ENCODE peak calls at places on chromosome 22, in six cellular contexts. N is Karpas-422; A is adrenal gland; F is stomach; X is tibial nerve; D is CD4-positive, CD25-positive, alpha-beta regulatory T cell. M is an unnamed sample.

GRCh38 chr22:44924098-44924497 is 85.7 kb downstream of the PHF21B start:
- DNase-seq in N (no peak), A (no peak), F (no peak), X (no peak), D (no peak), M (no peak)

GRCh38 chr22:19213496-19214473 is 35.2 kb upstream of the SLC25A1 start:
- DNase-seq in N (peak; percentile 87), A (no peak), F (no peak), X (no peak), D (no peak), M (no peak)

GRCh38 chr22:42273855-42274451 is 3.5 kb upstream of the TCF20 start:
- DNase-seq in N (no peak), A (no peak), F (no peak), X (no peak), D (no peak), M (no peak)

GRCh38 chr22:42001127-42001526 is 2.5 kb downstream of the WBP2NL start:
- DNase-seq in N (no peak), A (no peak), F (no peak), X (no peak), D (no peak), M (no peak)

GRCh38 chr22:41873391-41873790 is 40.5 kb downstream of the SREBF2 start:
- DNase-seq in N (no peak), A (no peak), F (no peak), X (no peak), D (peak; percentile 27), M (peak; percentile 64)

GRCh38 chr22:19085233-19086043 is 36.8 kb downstream of the DGCR2 start:
- DNase-seq in N (peak; percentile 87), A (no peak), F (no peak), X (no peak), D (no peak), M (no peak)

GRCh38 chr22:42162728-42163489 is 32.3 kb upstream of the CYP2D6 start:
- DNase-seq in N (no peak), A (no peak), F (no peak), X (no peak), D (no peak), M (no peak)

GRCh38 chr22:33756508-33756949 is 163.7 kb downstream of the LARGE1 start:
- DNase-seq in N (no peak), A (no peak), F (no peak), X (no peak), D (no peak), M (no peak)

GRCh38 chr22:43923191-43923590 is 414 bp upstream of the PNPLA3 start:
- DNase-seq in N (no peak), A (no peak), F (no peak), X (no peak), D (no peak), M (no peak)

GRCh38 chr22:25564979-25565677 is 653 bp downstream of the GRK3 start:
- DNase-seq in N (peak; percentile 36), A (peak; percentile 43), F (no peak), X (no peak), D (no peak), M (no peak)

GRCh38 chr22:29165336-29166060 is 40.2 kb upstream of the EMID1 start:
- DNase-seq in N (no peak), A (no peak), F (no peak), X (no peak), D (no peak), M (no peak)

GRCh38 chr22:36453266-36453607 is 28.2 kb downstream of the TXN2 start:
- DNase-seq in N (no peak), A (no peak), F (no peak), X (no peak), D (no peak), M (no peak)

GRCh38 chr22:46551321-46551720 is 13.9 kb upstream of the CELSR1 start:
- DNase-seq in N (no peak), A (no peak), F (no peak), X (no peak), D (no peak), M (no peak)

GRCh38 chr22:50443801-50444625 is 30.8 kb downstream of the SBF1 start:
- DNase-seq in N (no peak), A (no peak), F (no peak), X (no peak), D (no peak), M (no peak)
- H3K4me3 ChIP-seq in N (no peak overlapping the region), A (no peak overlapping the region), F (no peak overlapping the region), X (no peak overlapping the region), D (no peak overlapping the region), M (no peak overlapping the region)

DNA sequence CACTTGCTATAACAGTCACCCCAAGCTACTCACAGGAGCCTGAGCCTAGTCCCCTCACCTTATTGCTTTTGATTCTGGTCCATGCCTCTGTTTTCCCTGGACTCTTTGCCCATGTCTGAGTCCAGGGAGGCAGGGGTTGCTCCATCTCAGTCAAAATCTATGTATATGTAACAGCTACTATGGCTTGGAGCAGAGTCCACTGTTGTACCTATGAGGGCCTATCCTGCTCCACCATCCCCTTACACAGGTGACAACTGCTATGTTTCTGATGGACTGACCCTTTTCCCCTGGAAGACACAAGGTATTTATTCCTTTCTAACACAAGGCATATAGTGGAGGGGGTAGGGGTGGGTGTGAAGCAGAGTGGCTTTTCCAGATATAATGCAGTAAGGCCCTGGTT is 119.6 kb downstream of the VPREB1 start:
- DNase-seq in N (no peak), A (no peak), F (no peak), X (no peak), D (no peak), M (no peak)
- H3K4me1 ChIP-seq in N (peaks cover 34% of the 10 kb centered on the region), A (no peaks in the 10 kb centered on the region), F (no peaks in the 10 kb centered on the region), X (no peaks in the 10 kb centered on the region), D (no peaks in the 10 kb centered on the region), M (no peaks in the 10 kb centered on the region)

GRCh38 chr22:24548812-24549211 is 6.1 kb downstream of the GUCD1 start:
- DNase-seq in N (no peak), A (no peak), F (no peak), X (no peak), D (no peak), M (no peak)
- H3K27ac ChIP-seq in N (no peak overlapping the region), A (no peak overlapping the region), F (peak overlapping the region; percentile 91), X (no peak overlapping the region), D (no peak overlapping the region), M (no peak overlapping the region)

DNA sequence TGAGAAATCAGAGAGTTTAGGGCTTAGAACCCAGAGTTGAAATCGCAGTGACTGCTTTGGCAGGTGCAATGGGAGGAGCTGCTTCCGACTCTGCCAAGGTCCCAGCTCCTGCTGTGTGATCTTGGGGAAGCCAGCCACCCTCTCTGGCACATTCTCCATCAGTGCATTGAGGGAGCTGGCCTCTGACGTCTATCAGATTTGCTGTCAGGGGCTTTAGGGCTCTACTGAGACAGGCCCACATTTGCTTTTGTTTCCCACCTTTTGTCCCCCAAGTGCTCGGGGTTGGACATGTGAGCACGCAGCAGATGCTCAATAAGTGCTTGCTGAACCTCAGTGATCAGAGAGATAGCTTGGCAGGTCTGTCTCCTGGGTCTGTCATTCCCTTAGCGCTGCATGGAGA is 10.6 kb upstream of the SOX10 start:
- DNase-seq in N (no peak), A (no peak), F (no peak), X (no peak), D (no peak), M (no peak)
- H3K4me3 ChIP-seq in N (no peak overlapping the region), A (no peak overlapping the region), F (no peak overlapping the region), X (no peak overlapping the region), D (no peak overlapping the region), M (no peak overlapping the region)

GRCh38 chr22:48099251-48099650 is 1336.8 kb downstream of the TBC1D22A start:
- DNase-seq in N (peak; percentile 72), A (no peak), F (peak; percentile 20), X (no peak), D (no peak), M (no peak)
- H3K4me1 ChIP-seq in N (peaks cover 79% of the 10 kb centered on the region), A (no peaks in the 10 kb centered on the region), F (peaks cover 4% of the 10 kb centered on the region), X (no peaks in the 10 kb centered on the region), D (peaks cover 24% of the 10 kb centered on the region), M (peaks cover 36% of the 10 kb centered on the region)

DNA sequence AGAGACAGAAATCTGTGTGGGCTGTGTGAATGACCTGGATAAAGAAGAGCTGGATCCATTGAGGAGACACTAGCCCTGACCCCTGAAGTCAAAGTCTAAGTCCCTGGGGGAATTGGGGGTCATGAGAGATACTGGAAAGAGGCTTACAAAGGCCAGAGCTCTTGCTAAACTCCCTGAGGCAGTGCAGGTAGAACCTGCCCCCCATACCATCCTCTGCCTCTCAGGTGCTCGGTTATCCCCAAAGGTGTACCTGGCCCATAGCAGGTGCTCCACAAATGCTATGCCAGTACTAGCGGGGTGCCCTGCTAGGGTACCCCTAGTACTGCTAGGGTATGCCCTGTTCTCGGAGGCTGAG is 19.1 kb upstream of the SCARF2 start:
- DNase-seq in N (no peak), A (no peak), F (no peak), X (no peak), D (no peak), M (no peak)
- H3K27ac ChIP-seq in N (no peak overlapping the region), A (no peak overlapping the region), F (no peak overlapping the region), X (no peak overlapping the region), D (no peak overlapping the region), M (no peak overlapping the region)

GRCh38 chr22:31093090-31093850 is 12.2 kb downstream of the SMTN start:
- DNase-seq in N (no peak), A (no peak), F (peak; percentile 77), X (no peak), D (no peak), M (no peak)
- H3K4me3 ChIP-seq in N (no peak overlapping the region), A (no peak overlapping the region), F (peak overlapping the region; percentile 42), X (no peak overlapping the region), D (no peak overlapping the region), M (no peak overlapping the region)

DNA sequence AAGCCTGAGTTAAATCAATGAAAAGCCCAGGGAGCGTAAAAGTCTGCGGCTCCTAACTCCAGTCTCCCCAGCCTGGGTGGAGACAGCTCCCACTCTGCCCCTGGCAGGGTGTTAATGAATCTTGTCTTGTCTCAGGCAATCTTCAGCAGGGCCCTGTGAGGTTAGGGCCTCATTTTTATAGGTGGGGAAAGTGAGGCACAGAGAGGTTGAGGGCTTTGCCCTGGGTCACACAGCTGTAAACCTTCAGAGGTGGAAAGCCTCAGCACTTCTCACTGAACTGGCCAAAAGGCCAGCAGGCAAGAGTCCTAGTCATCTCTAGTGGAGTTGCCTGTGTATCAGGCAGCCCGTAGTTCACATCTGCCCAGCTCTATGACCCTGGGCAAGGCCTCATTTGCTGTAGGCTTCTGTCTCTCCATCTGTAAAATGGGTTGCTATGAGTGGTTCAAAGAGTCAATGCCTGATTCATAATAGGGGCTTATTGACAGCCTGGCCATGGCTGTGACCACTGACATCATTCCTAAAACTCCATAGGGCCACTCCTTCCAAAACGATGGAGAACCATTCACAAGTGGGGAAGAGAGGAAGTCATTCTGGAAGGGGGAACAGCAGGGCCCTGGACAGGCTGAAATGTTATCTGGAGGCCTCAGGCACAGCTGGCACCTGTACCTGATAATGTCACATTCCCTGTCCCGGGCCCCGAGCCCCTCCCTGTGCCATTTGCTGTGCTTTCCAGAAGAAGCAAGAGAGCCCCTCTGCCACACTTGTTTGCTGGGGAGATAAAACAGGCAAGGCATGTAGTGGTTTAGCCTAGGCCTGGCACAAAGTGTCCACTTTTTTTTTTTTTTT is 6.0 kb downstream of the CBX7 start:
- DNase-seq in N (no peak), A (no peak), F (no peak), X (peak; percentile 12), D (no peak), M (no peak)
- H3K4me1 ChIP-seq in N (peaks cover 18% of the 10 kb centered on the region), A (peaks cover 20% of the 10 kb centered on the region), F (peaks cover 86% of the 10 kb centered on the region), X (peaks cover 48% of the 10 kb centered on the region), D (peaks cover 73% of the 10 kb centered on the region), M (peaks cover 66% of the 10 kb centered on the region)

GRCh38 chr22:21921729-21922128 is 30.9 kb downstream of the PPM1F start:
- DNase-seq in N (no peak), A (peak; percentile 74), F (no peak), X (no peak), D (no peak), M (no peak)
- H3K27ac ChIP-seq in N (no peak overlapping the region), A (no peak overlapping the region), F (no peak overlapping the region), X (no peak overlapping the region), D (no peak overlapping the region), M (no peak overlapping the region)

GRCh38 chr22:38503021-38503420 is 3.1 kb downstream of the DDX17 start:
- DNase-seq in N (no peak), A (no peak), F (no peak), X (no peak), D (no peak), M (no peak)
- H3K4me3 ChIP-seq in N (no peak overlapping the region), A (peak overlapping the region; percentile 11), F (peak overlapping the region; percentile 72), X (no peak overlapping the region), D (peak overlapping the region; percentile 99), M (peak overlapping the region; percentile 87)